ENCODE peak calls at places on chromosomes 4 and X, in four cellular contexts. B is kidney tubule cell; I is stimulated activated CD4-positive, alpha-beta T cell treated with anti-CD3 and anti-CD28 coated beads, TNF-alpha, amount 100 ng/mL, for 24 hours; E is AG09309. Q is an unnamed sample.

GRCh38 chr4:86280246-86280645 is 79.6 kb downstream of the MAPK10 start:
- DNase-seq in B (no peak), I (no peak), E (no peak), Q (no peak)

GRCh38 chr4:110625593-110626292 is 2.9 kb upstream of the PITX2 start:
- DNase-seq in B (no peak), I (no peak), E (no peak), Q (no peak)

GRCh38 chrX:41759817-41760216 is 35.8 kb downstream of the GPR82 start:
- DNase-seq in B (peak; percentile 22), I (no peak), E (no peak), Q (peak; percentile 4)

GRCh38 chr4:6986067-6986780 is 56.9 kb upstream of the TADA2B start:
- DNase-seq in B (peak; percentile 52), I (no peak), E (no peak), Q (no peak)

GRCh38 chrX:139738581-139738980 is 30.6 kb upstream of the MCF2 start:
- DNase-seq in B (peak; percentile 56), I (no peak), E (no peak), Q (no peak)

GRCh38 chr4:7128651-7129050 is 60.8 kb upstream of the GRPEL1 start:
- DNase-seq in B (peak; percentile 9), I (no peak), E (no peak), Q (no peak)

GRCh38 chr4:52059372-52059771 is 8.3 kb downstream of the SPATA18 start:
- DNase-seq in B (peak; percentile 87), I (no peak), E (peak; percentile 23), Q (no peak)

GRCh38 chr4:35559559-35560365 is 684.6 kb downstream of the ARAP2 start:
- DNase-seq in B (no peak), I (no peak), E (no peak), Q (no peak)

GRCh38 chr4:2832309-2832980 is 11.2 kb upstream of the ADD1 start:
- DNase-seq in B (no peak), I (no peak), E (no peak), Q (no peak)

GRCh38 chrX:11579856-11580595 is 85.7 kb downstream of the ARHGAP6 start:
- DNase-seq in B (peak; percentile 57), I (no peak), E (no peak), Q (no peak)

GRCh38 chr4:174352405-174352804 is 68.7 kb downstream of the CEP44 start:
- DNase-seq in B (no peak), I (no peak), E (no peak), Q (no peak)

GRCh38 chrX:25052798-25053534 is 37.2 kb upstream of the ARX start:
- DNase-seq in B (no peak), I (no peak), E (no peak), Q (no peak)

GRCh38 chr4:126851391-126851790 is 781.4 kb upstream of the INTU start:
- DNase-seq in B (peak; percentile 76), I (no peak), E (peak; percentile 27), Q (no peak)

GRCh38 chr4:139628184-139629012 is 37.2 kb upstream of the MGST2 start:
- DNase-seq in B (no peak), I (no peak), E (no peak), Q (no peak)

GRCh38 chr4:151228196-151229119 is 48.5 kb upstream of the PRSS48 start:
- DNase-seq in B (no peak), I (no peak), E (no peak), Q (no peak)

GRCh38 chr4:190015538-190016368 is 11.3 kb downstream of the FRG2 start:
- DNase-seq in B (no peak), I (no peak), E (no peak), Q (no peak)

GRCh38 chrX:153381684-153382532 is 19.2 kb downstream of the PNMA6E start:
- DNase-seq in B (peak; percentile 32), I (no peak), E (peak; percentile 73), Q (peak; percentile 59)

GRCh38 chr4:27666943-27667342 is 806.3 kb downstream of the STIM2 start:
- DNase-seq in B (peak; percentile 1), I (no peak), E (no peak), Q (no peak)

GRCh38 chrX:110667706-110668105 is 127.9 kb downstream of the CHRDL1 start:
- DNase-seq in B (peak; percentile 38), I (no peak), E (no peak), Q (no peak)

GRCh38 chrX:16188687-16189086 is 21.4 kb downstream of the MAGEB17 start:
- DNase-seq in B (peak; percentile 44), I (no peak), E (no peak), Q (no peak)

GRCh38 chr4:173346074-173346473 is 11.9 kb upstream of the HMGB2 start:
- DNase-seq in B (peak; percentile 51), I (no peak), E (peak; percentile 57), Q (no peak)

GRCh38 chr4:103046416-103047290 is 27.1 kb upstream of the SLC9B1 start:
- DNase-seq in B (peak; percentile 57), I (peak; percentile 8), E (no peak), Q (peak; percentile 50)

GRCh38 chr4:125433453-125433852 is 118.7 kb downstream of the FAT4 start:
- DNase-seq in B (no peak), I (no peak), E (peak; percentile 55), Q (no peak)

GRCh38 chrX:107894038-107894437 is 68.4 kb downstream of the MID2 start:
- DNase-seq in B (peak; percentile 72), I (no peak), E (no peak), Q (peak; percentile 47)

GRCh38 chrX:115679460-115679859 is 118.5 kb downstream of the PLS3 start:
- DNase-seq in B (peak; percentile 16), I (no peak), E (no peak), Q (peak; percentile 5)

GRCh38 chr4:6878451-6879059 is 31.1 kb upstream of the TBC1D14 start:
- DNase-seq in B (peak; percentile 76), I (no peak), E (no peak), Q (no peak)

GRCh38 chrX:136147320-136147901 is at the start of gene FHL1:
- DNase-seq in B (no peak), I (peak; percentile 53), E (no peak), Q (no peak)

GRCh38 chrX:71454222-71454621 is 78.7 kb upstream of the OGT start:
- DNase-seq in B (no peak), I (no peak), E (no peak), Q (no peak)

GRCh38 chr4:169662226-169662625 is 41.8 kb downstream of the CLCN3 start:
- DNase-seq in B (no peak), I (no peak), E (no peak), Q (no peak)

GRCh38 chr4:80454040-80454439 is 118.5 kb downstream of the CFAP299 start:
- DNase-seq in B (peak; percentile 90), I (no peak), E (no peak), Q (no peak)

GRCh38 chr4:184728858-184729257 is 5.0 kb downstream of the CENPU start:
- DNase-seq in B (peak; percentile 54), I (no peak), E (no peak), Q (peak; percentile 61)

GRCh38 chr4:26238782-26239647 is 81.8 kb upstream of the RBPJ start:
- DNase-seq in B (no peak), I (no peak), E (no peak), Q (peak; percentile 8)

GRCh38 chr4:157075811-157076577 is at the start of gene GLRB:
- DNase-seq in B (peak; percentile 49), I (no peak), E (no peak), Q (no peak)

GRCh38 chr4:154406022-154406835 is 85.4 kb downstream of the DCHS2 start:
- DNase-seq in B (no peak), I (no peak), E (no peak), Q (no peak)

GRCh38 chr4:1329408-1330371 is 17.3 kb upstream of the UVSSA start:
- DNase-seq in B (peak; percentile 98), I (no peak), E (no peak), Q (no peak)

GRCh38 chrX:150084474-150085229 is 146.4 kb upstream of the EOLA2 start:
- DNase-seq in B (peak; percentile 49), I (no peak), E (peak; percentile 33), Q (no peak)

GRCh38 chrX:16250296-16250695 is 83.0 kb downstream of the MAGEB17 start:
- DNase-seq in B (no peak), I (no peak), E (no peak), Q (no peak)

GRCh38 chr4:61427099-61427817 is 227.1 kb downstream of the ADGRL3 start:
- DNase-seq in B (no peak), I (no peak), E (no peak), Q (no peak)